ENCODE peak calls at places on chromosomes 16 and 17, in five cellular contexts. V is BE2C; W is progenitor cell of endocrine pancreas; E is nephron progenitor cell; I is stimulated activated naive B cell treated with anti-CD40 and anti-IgM and Interleukin-4, amounts not matched to agents 10 μg/mL and 1 μg/mL and 100 μg/mL, for 72 hours. L is an unnamed sample.

GRCh38 chr17:66725956-66726355 is 109.0 kb upstream of the CACNG5 start:
- DNase-seq in V (no peak), E (no peak), I (no peak), W (no peak), L (peak)

GRCh38 chr16:67930678-67931211 is 917 bp downstream of the CTRL start:
- DNase-seq in W (no peak), E (no peak), I (no peak), V (peak), L (no peak)

GRCh38 chr16:69397821-69398521 is 12.2 kb upstream of the TERF2 start:
- DNase-seq in E (peak), V (peak), I (no peak), W (no peak), L (no peak)

GRCh38 chr17:77494664-77495435 is 354.1 kb downstream of the SEC14L1 start:
- DNase-seq in E (peak), V (peak), W (peak), I (peak), L (peak)

GRCh38 chr16:51982715-51983680 is 563.9 kb downstream of the TOX3 start:
- DNase-seq in I (peak), E (peak), V (peak), W (peak), L (peak)

GRCh38 chr17:19381361-19381740 is 3.1 kb downstream of the MAPK7 start:
- DNase-seq in W (no peak), V (no peak), I (no peak), E (no peak), L (peak)

GRCh38 chr17:35227546-35227945 is 15.3 kb upstream of the SLFN5 start:
- DNase-seq in E (no peak), V (no peak), W (no peak), I (no peak), L (no peak)

GRCh38 chr17:33292184-33292980 is 713 bp downstream of the ASIC2 start:
- DNase-seq in E (peak), W (peak), I (no peak), V (peak), L (no peak)

GRCh38 chr17:6047966-6048365 is 22.2 kb upstream of the WSCD1 start:
- DNase-seq in W (no peak), E (no peak), V (no peak), I (no peak), L (no peak)

GRCh38 chr16:83689385-83689831 is 118.4 kb upstream of the HSBP1 start:
- DNase-seq in E (no peak), I (no peak), W (no peak), V (no peak), L (no peak)

L was measured in left colon.